ENCODE peak calls at places on chromosome 10, in five cellular contexts. B, G, C, S and M are unnamed samples.
A peak's percentile ranks its signal among the peaks of the same experiment; 100 is the strongest.

GRCh38 chr10:110069502-110069982 is 61.8 kb downstream of the ADD3 start:
- DNase-seq in B (no peak), G (no peak), C (no peak), S (no peak), M (no peak)

GRCh38 chr10:34716234-34716633 is 98.9 kb downstream of the PARD3 start:
- DNase-seq in B (no peak), G (no peak), C (no peak), S (no peak), M (no peak)

GRCh38 chr10:3803295-3803883 is 18.4 kb upstream of the KLF6 start:
- DNase-seq in B (no peak), G (no peak), C (no peak), S (no peak), M (peak; percentile 74)

GRCh38 chr10:84539244-84539643 is 210.9 kb downstream of the CCSER2 start:
- DNase-seq in B (no peak), G (no peak), C (no peak), S (no peak), M (no peak)

GRCh38 chr10:102452672-102453340 is 1.5 kb upstream of the C10orf95 start:
- DNase-seq in B (no peak), G (no peak), C (no peak), S (no peak), M (peak; percentile 95)

GRCh38 chr10:26755443-26755903 is 58.0 kb downstream of the PDSS1 start:
- DNase-seq in B (no peak), G (no peak), C (no peak), S (no peak), M (no peak)

GRCh38 chr10:60086862-60087261 is 180.5 kb upstream of the CCDC6 start:
- DNase-seq in B (no peak), G (no peak), C (no peak), S (no peak), M (no peak)

GRCh38 chr10:43055991-43056567 is 20.8 kb upstream of the RET start:
- DNase-seq in B (no peak), G (peak; percentile 5), C (no peak), S (no peak), M (peak; percentile 17)

DNA sequence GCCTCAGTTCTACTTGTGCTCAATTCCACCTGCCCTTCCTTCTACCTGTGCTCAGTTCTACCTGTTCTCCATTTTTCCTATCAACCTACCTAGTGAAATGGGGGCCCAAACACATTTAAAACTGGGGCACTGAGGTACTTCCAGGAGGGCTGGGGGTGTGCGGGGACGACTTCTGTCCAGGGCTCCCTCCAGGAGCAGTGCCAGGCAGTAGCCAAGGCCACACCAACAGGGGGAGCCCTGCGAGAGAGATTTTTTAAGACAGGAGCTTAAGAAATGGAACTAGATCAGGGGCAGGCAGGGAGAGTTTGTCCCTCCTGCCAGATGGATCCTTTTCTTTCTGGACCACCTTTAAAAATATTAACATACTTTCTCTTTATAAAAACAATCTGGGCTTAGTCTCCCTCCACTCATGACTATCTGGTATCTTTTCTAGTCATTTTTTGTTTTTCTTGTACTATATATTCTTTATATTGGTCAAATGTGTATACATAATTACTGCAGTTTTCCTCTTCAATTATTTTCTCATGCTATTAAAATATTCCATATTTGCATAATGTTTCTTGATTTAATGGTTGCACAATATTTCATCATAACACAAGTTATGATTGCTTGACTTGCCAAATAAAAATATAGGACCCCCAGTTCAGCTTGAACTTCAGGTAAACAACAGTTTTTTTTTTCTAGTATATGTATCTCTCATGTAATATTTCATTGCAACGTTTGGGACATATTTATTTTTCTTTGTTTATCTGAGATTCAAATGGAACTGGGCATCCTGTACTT is 47.3 kb upstream of the INSYN2A start:
- DNase-seq in B (peak; percentile 9), G (no peak), C (no peak), S (peak; percentile 78), M (no peak)
- TF ChIP-seq CTCF in B (no peak), G (no peak), C (no peak), S (peak; percentile 70), M (peak; percentile 57)

GRCh38 chr10:113856563-113856962 is 2.1 kb downstream of the NHLRC2 start:
- DNase-seq in B (no peak), G (no peak), C (no peak), S (no peak), M (no peak)

GRCh38 chr10:113854019-113854756 is at the start of the genes DCLRE1A and NHLRC2:
- DNase-seq in B (peak; percentile 53), G (peak; percentile 48), C (peak; percentile 19), S (peak; percentile 74), M (peak; percentile 68)

GRCh38 chr10:113853577-113854018 is 284 bp downstream of the DCLRE1A start:
- DNase-seq in B (no peak), G (no peak), C (peak; percentile 1), S (no peak), M (no peak)

GRCh38 chr10:113857210-113857609 is 2.7 kb downstream of the NHLRC2 start:
- DNase-seq in B (no peak), G (no peak), C (no peak), S (no peak), M (no peak)

DNA sequence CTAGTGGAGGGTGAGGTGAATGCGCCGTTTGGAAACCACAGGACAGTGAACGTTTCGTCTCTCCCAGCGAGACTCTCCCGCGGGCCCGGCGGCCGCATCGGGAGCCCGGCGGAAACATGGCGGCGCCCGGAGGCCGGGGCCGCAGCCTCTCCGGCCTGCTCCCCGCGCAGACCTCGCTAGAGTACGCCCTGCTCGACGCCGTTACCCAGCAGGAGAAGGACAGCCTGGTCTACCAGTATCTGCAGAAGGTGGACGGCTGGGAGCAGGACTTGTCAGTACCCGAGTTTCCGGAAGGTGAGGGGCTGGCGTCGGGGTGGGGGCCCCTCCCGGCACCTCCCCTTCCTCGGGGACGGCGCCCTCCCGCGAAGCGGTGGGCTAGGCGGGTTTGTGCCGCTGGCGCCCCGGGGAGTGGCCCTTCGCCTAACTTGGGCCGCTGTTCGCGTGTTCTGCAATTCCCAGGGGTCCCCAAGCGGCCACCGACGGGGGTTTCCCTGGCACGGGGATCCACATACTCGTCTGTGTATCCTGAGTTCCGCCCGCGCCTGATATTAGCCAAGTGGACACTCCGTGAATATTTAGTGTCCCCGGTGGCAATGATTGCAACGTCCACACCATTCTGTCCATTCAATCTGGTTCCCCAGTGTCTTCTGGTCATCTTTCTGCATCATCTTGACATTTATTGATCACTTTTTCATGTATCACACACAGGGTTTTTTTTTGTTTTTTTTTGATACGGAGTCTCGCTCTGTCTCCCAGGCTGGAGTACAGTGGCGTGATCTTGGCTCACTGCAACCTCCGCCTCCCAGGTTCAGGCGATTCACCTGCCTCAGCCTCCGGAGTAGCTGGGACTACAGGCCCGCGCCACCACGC is 531 bp downstream of the NHLRC2 start:
- DNase-seq in B (peak; percentile 20), G (peak; percentile 57), C (no peak), S (peak; percentile 63), M (peak; percentile 60)
- TF ChIP-seq CTCF in B (no peak), G (no peak), C (no peak), S (no peak), M (peak; percentile 19)

GRCh38 chr10:31320598-31321211 is 1.7 kb downstream of the ZEB1 start:
- DNase-seq in B (peak; percentile 9), G (peak; percentile 29), C (no peak), S (peak; percentile 55), M (no peak)

GRCh38 chr10:31321396-31321941 is 2.5 kb downstream of the ZEB1 start:
- DNase-seq in B (peak; percentile 5), G (no peak), C (no peak), S (no peak), M (no peak)

GRCh38 chr10:31318854-31319601 is at the start of gene ZEB1:
- DNase-seq in B (peak; percentile 84), G (peak; percentile 79), C (peak; percentile 78), S (peak; percentile 81), M (peak; percentile 54)

GRCh38 chr10:31319602-31320178 is 674 bp downstream of the ZEB1 start:
- DNase-seq in B (no peak), G (no peak), C (no peak), S (peak; percentile 16), M (no peak)

GRCh38 chr10:31320179-31320597 is 1.2 kb downstream of the ZEB1 start:
- DNase-seq in B (peak; percentile 16), G (no peak), C (no peak), S (peak; percentile 22), M (peak; percentile 47)
- TF ChIP-seq CTCF in B (no peak), G (no peak), C (no peak), S (no peak), M (no peak)

GRCh38 chr10:44370731-44371248 is 14.1 kb downstream of the CXCL12 start:
- DNase-seq in B (no peak), G (no peak), C (no peak), S (no peak), M (no peak)
- TF ChIP-seq CTCF in B (no peak), G (no peak), C (no peak), S (no peak), M (no peak)

GRCh38 chr10:71837085-71837827 is 13.8 kb downstream of the PSAP start:
- DNase-seq in B (no peak), G (no peak), C (no peak), S (peak; percentile 32), M (no peak)
- TF ChIP-seq CTCF in B (no peak), G (no peak), C (peak; percentile 9), S (peak; percentile 29), M (peak; percentile 46)

GRCh38 chr10:33115720-33116119 is 157.7 kb upstream of the ITGB1 start:
- DNase-seq in B (no peak), G (no peak), C (no peak), S (no peak), M (no peak)

GRCh38 chr10:33117816-33118215 is 159.8 kb upstream of the ITGB1 start:
- DNase-seq in B (peak; percentile 45), G (no peak), C (no peak), S (no peak), M (no peak)

GRCh38 chr10:33114451-33114944 is 156.5 kb upstream of the ITGB1 start:
- DNase-seq in B (no peak), G (no peak), C (no peak), S (no peak), M (no peak)

GRCh38 chr10:33113111-33113856 is 155.3 kb upstream of the ITGB1 start:
- DNase-seq in B (no peak), G (no peak), C (no peak), S (no peak), M (no peak)

GRCh38 chr10:33116293-33116697 is 158.3 kb upstream of the ITGB1 start:
- DNase-seq in B (no peak), G (no peak), C (no peak), S (peak; percentile 66), M (no peak)
- TF ChIP-seq CTCF in B (peak; percentile 42), G (no peak), C (peak; percentile 23), S (peak; percentile 47), M (no peak)

DNA sequence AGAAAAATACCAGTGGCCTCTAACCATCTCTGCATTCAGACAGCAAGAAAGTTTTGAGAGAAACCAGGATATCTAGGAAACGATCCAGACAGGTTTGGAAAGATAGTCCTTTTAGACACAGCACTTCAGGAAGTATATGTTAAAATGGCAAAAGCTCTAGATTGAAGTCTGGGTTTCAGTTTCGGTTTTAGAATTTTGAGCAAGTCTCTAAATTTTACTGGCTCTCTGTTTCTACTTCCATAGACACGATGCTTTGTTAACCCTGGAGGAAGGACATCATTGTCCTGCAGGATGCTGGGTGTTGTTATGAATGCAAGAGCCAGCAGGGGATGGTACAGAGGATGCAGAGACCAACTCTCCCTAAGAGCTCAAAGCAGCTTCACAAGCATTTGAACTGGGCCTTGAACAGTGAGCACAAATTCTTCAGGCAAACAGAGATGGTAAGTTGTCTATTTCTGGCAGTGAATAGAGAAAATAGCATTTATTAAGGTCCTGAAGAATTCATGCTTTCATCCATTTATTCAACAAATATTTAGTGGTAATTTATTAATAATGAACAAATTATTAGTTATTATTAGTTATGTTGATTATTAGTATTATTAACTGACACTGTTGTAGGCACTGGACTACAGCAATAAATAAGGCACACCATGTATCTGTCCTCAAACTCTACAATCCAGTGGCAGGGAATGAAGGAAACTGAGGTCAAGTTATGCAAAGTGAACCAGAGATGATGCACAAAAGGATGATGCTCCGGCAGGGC is 152.7 kb upstream of the NRP1 start:
- DNase-seq in B (no peak), G (no peak), C (no peak), S (no peak), M (no peak)
- TF ChIP-seq CTCF in B (no peak), G (no peak), C (no peak), S (no peak), M (no peak)